ENCODE peak calls at places on chromosomes 16 and 17, in five cellular contexts. Y is GM23248, J is uterus, B is breast epithelium, P is fibroblast of villous mesenchyme. T is an unnamed sample.

GRCh38 chr17:56292010-56292409 is 138.7 kb downstream of the ANKFN1 start:
- DNase-seq in B (no peak), Y (peak), J (no peak), P (peak), T (no peak)

GRCh38 chr17:6823011-6823442 is 8.5 kb downstream of the TEKT1 start:
- DNase-seq in J (no peak), B (no peak), Y (peak), P (peak), T (no peak)

GRCh38 chr17:8711291-8711690 is 33.3 kb downstream of the CCDC42 start:
- DNase-seq in P (no peak), J (no peak), B (no peak), Y (no peak), T (no peak)

GRCh38 chr16:705748-706188 is at the start of gene FBXL16:
- DNase-seq in J (no peak), Y (no peak), B (no peak), P (no peak), T (no peak)

GRCh38 chr16:67935096-67935401 is 1.6 kb downstream of the PSMB10 start:
- DNase-seq in Y (peak), B (no peak), P (no peak), J (no peak), T (no peak)

GRCh38 chr16:8859913-8860881 is 8.6 kb downstream of the CARHSP1 start:
- DNase-seq in B (no peak), Y (peak), J (peak), P (peak), T (peak)

GRCh38 chr17:28937044-28937729 is 14.1 kb downstream of the PHF12 start:
- DNase-seq in P (peak), Y (peak), J (no peak), B (no peak), T (no peak)

GRCh38 chr17:30340957-30341356 is 7.1 kb upstream of the TMIGD1 start:
- DNase-seq in Y (no peak), P (no peak), J (no peak), B (no peak), T (no peak)

GRCh38 chr17:73226556-73227172 is 33.8 kb downstream of the COG1 start:
- DNase-seq in J (no peak), B (no peak), P (peak), Y (no peak), T (no peak)

GRCh38 chr16:12845282-12845681 is 41.6 kb upstream of the CPPED1 start:
- DNase-seq in B (no peak), Y (no peak), P (no peak), J (no peak), T (no peak)

GRCh38 chr16:87461466-87461975 is 31.3 kb downstream of the ZCCHC14 start:
- DNase-seq in P (peak), Y (peak), J (peak), B (peak), T (peak)

GRCh38 chr16:22098538-22099255 is 6.4 kb downstream of the VWA3A start:
- DNase-seq in J (no peak), B (no peak), P (peak), Y (peak), T (no peak)

GRCh38 chr16:20318006-20318405 is 9.3 kb downstream of the GP2 start:
- DNase-seq in J (no peak), B (no peak), P (no peak), Y (no peak), T (no peak)

GRCh38 chr17:7293131-7293557 is 1.3 kb downstream of the YBX2 start:
- DNase-seq in J (no peak), B (no peak), P (no peak), Y (peak), T (peak)

GRCh38 chr17:17783121-17783824 is 53.5 kb downstream of the SREBF1 start:
- DNase-seq in B (peak), J (peak), P (peak), Y (peak), T (peak)

GRCh38 chr17:8224891-8225812 is 14.8 kb upstream of the AURKB start:
- DNase-seq in B (no peak), P (no peak), J (no peak), Y (no peak), T (no peak)

GRCh38 chr17:51667722-51668083 is 407.4 kb downstream of the UTP18 start:
- DNase-seq in B (no peak), Y (no peak), P (no peak), J (no peak), T (no peak)

GRCh38 chr16:54062361-54063346 is 223.9 kb downstream of the IRX3 start:
- DNase-seq in J (no peak), P (no peak), Y (no peak), B (no peak), T (no peak)

GRCh38 chr16:15034266-15035162 is 21.4 kb downstream of the NTAN1 start:
- DNase-seq in B (peak), P (no peak), J (no peak), Y (peak), T (no peak)

GRCh38 chr17:83198366-83199341 is 119.2 kb downstream of the METRNL start:
- DNase-seq in P (no peak), B (peak), Y (no peak), J (no peak), T (peak)

GRCh38 chr17:61474934-61475333 is 22.7 kb downstream of the TBX4 start:
- DNase-seq in J (no peak), Y (no peak), B (no peak), P (no peak), T (no peak)

GRCh38 chr16:86222541-86222940 is 287.8 kb upstream of the FOXF1 start:
- DNase-seq in B (peak), Y (peak), P (peak), J (no peak), T (no peak)
- H3K4me3 ChIP-seq in B (no peak), Y (peak), P (peak), J (no peak), T (no peak)

DNA sequence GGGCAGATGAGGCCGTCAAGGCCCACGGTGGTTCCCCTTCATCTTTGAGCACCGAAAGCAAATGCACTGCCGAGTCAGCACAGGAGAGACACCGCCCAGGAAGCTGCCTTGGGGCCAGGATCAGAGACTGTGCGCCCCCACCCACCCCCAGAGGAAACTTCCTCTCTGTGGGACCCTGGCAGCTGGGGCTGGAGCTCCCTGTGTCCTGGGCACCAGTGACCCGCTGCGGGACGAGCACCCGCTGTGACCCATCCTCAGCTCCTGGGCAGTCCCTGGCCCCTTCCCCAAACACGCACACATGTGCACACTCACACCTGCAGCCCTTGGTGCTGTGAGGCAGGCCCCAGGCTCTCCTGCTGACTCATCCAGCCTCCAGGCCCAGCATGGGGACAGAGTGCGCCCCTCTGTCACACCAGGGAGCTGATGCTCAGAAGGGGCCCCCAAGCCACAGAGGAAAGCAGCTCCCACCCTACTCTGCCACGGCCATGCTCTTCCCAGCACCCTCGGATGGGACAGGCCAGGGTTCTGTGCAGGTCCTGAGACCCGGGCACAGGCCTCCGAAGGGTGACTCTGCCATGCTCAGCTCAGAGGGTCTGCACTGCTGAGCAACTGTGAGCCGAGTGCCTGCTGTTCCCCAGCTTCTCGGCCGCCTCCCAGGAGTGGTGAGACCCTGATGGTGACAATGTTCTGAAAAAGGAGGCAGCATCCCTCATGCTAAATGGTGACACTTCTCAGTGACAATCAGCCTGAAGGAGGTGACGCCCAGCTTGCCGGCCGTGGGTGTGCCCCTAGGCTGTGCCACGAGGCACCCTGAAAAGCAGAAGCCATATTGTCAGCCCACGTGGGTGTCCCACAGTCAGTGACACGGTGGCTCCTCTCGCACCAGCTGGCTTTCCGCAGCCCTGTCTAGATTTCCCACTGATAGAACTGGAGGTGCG is 3.6 kb downstream of the PIEZO1 start:
- DNase-seq in Y (peak), B (no peak), P (no peak), J (no peak), T (no peak)
- H3K4me3 ChIP-seq in Y (peak), B (peak), P (no peak), J (no peak), T (no peak)

GRCh38 chr16:27367463-27368357 is 34.3 kb upstream of the IL21R start:
- DNase-seq in J (peak), B (peak), Y (peak), P (peak), T (peak)
- H3K4me3 ChIP-seq in J (no peak), B (peak), Y (peak), P (no peak), T (peak)

GRCh38 chr17:77454560-77455095 is 313.9 kb downstream of the SEC14L1 start:
- DNase-seq in J (no peak), P (peak), B (no peak), Y (no peak), T (no peak)
- H3K4me3 ChIP-seq in J (no peak), P (peak), B (peak), Y (no peak), T (no peak)

DNA sequence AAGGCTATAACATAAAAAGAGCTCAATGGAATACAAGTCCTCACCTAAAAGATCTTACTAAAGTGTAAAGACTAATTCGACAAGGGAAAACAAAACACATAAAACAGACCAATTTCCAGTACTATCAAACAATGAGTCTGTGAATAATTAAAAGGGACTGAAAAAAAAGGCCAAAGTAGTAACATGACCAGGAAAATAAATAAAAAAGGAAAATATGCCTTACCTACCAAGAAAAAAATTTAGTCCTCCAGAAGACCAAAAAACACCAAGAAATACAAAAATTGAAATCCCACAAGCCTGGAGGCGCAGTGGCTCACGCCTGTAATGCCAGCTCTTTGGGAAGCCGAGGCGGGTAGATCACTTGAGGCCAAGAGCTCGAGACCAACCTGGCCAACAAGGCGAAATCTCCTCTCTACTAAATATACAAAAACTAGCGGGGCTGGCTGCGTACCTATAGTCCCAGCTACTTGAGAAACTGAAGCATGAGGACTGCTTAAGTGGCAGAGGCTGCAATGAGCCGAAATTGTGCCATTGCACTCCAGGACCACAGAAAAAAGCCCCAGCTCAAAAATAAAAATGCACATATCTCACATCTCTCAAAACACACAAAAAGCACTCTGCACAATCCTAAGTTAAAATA is 60.8 kb downstream of the TEX14 start:
- DNase-seq in J (peak), B (no peak), P (no peak), Y (peak), T (peak)
- H3K4me3 ChIP-seq in J (peak), B (peak), P (no peak), Y (peak), T (peak)

GRCh38 chr16:81316176-81316496 is 1.4 kb downstream of the GAN start:
- DNase-seq in Y (peak), B (no peak), J (no peak), P (no peak), T (no peak)

GRCh38 chr16:81321537-81321936 is 6.8 kb downstream of the GAN start:
- DNase-seq in J (no peak), P (no peak), Y (peak), B (no peak), T (no peak)

GRCh38 chr16:81318711-81319110 is 3.9 kb downstream of the GAN start:
- DNase-seq in B (no peak), Y (peak), P (no peak), J (no peak), T (no peak)

GRCh38 chr16:81321039-81321438 is 6.3 kb downstream of the GAN start:
- DNase-seq in B (no peak), J (no peak), P (no peak), Y (peak), T (no peak)

GRCh38 chr16:81319221-81319912 is 4.6 kb downstream of the GAN start:
- DNase-seq in J (no peak), B (no peak), Y (peak), P (peak), T (no peak)
- H3K4me3 ChIP-seq in J (no peak), B (no peak), Y (peak), P (peak), T (no peak)

GRCh38 chr16:84495506-84495905 is 9.0 kb downstream of the MEAK7 start:
- DNase-seq in Y (no peak), P (no peak), B (peak), J (no peak), T (no peak)
- H3K4me3 ChIP-seq in Y (no peak), P (no peak), B (no peak), J (no peak), T (no peak)

GRCh38 chr16:56631832-56632159 is 663 bp upstream of the MT1M start:
- DNase-seq in Y (no peak), J (no peak), P (no peak), B (no peak), T (no peak)

GRCh38 chr16:56633535-56633934 is 1.1 kb downstream of the MT1M start:
- DNase-seq in P (no peak), Y (no peak), J (no peak), B (no peak), T (no peak)

GRCh38 chr16:56631197-56631596 is 1.3 kb upstream of the MT1M start:
- DNase-seq in J (no peak), Y (no peak), P (no peak), B (no peak), T (no peak)

GRCh38 chr16:56632160-56632847 is at the start of gene MT1M:
- DNase-seq in J (peak), P (no peak), B (no peak), Y (peak), T (peak)

DNA sequence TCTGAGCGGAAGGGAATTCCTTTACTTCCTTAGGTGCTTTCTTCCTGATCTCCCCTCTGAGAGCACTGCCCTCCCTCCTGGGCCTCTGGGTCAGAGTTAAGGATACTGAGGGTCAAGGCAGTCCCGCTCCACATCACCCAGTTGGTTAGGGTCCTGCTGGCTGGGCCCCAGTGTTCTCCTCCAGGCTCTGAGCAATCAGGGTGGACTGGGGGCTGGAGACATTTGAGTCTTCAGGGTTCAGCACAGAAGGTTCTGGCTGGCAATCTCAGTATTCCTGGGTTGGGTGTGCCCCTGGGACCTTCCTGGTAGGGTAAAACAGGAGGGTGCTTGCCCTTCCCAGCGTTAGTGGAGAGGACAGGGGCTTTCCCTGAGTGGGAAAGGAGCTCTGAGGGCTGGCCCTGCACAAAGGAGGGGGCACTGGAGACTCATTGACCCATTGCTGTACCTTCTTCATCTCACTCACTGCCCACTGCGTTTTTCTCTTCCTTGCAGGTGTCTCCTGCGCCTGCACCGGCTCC is 448 bp downstream of the MT1M start:
- DNase-seq in Y (no peak), J (no peak), B (no peak), P (no peak), T (no peak)
- H3K4me3 ChIP-seq in Y (peak), J (peak), B (peak), P (peak), T (peak)

GRCh38 chr17:50533185-50533584 is 650 bp downstream of the EPN3 start:
- DNase-seq in B (no peak), P (no peak), J (no peak), Y (no peak), T (no peak)
- H3K4me3 ChIP-seq in B (peak), P (no peak), J (peak), Y (no peak), T (no peak)

GRCh38 chr16:28294201-28294600 is 1.9 kb downstream of the SBK1 start:
- DNase-seq in Y (no peak), B (no peak), P (no peak), J (no peak), T (no peak)
- H3K4me3 ChIP-seq in Y (no peak), B (no peak), P (no peak), J (no peak), T (no peak)

T was measured in gastrocnemius medialis.